ENCODE peak calls at places on chromosome 21, in four cellular contexts. One of them, this sample, is unnamed. For H3K9me3, the result is how much of the 10 kb centered on the place peaks cover.

GRCh38 chr21:17859661-17860060 is 40.5 kb upstream of the C21orf91 start:
- DNase-seq in K562: no peak
- DNase-seq in GM12878: no peak
- DNase-seq in HepG2: no peak
- DNase-seq in this sample: no peak

GRCh38 chr21:15604424-15604823 is 125.4 kb upstream of the USP25 start:
- DNase-seq in K562: no peak
- DNase-seq in GM12878: no peak
- DNase-seq in HepG2: no peak
- DNase-seq in this sample: no peak

GRCh38 chr21:45971487-45972352 is 9.8 kb upstream of the COL6A1 start:
- DNase-seq in K562: no peak
- DNase-seq in GM12878: no peak
- DNase-seq in HepG2: no peak
- DNase-seq in this sample: no peak

GRCh38 chr21:31670065-31670464 is 10.6 kb downstream of the SOD1 start:
- DNase-seq in K562: no peak
- DNase-seq in GM12878: no peak
- DNase-seq in HepG2: no peak
- DNase-seq in this sample: no peak

GRCh38 chr21:32562426-32562825 is 22.9 kb downstream of the TCP10L start:
- DNase-seq in K562: no peak
- DNase-seq in GM12878: no peak
- DNase-seq in HepG2: no peak
- DNase-seq in this sample: no peak

GRCh38 chr21:30468912-30469812 is 11.0 kb downstream of the KRTAP19-1 start:
- DNase-seq in K562: no peak
- DNase-seq in GM12878: no peak
- DNase-seq in HepG2: no peak
- DNase-seq in this sample: no peak

GRCh38 chr21:15224346-15225086 is 159.7 kb upstream of the NRIP1 start:
- DNase-seq in K562: no peak
- DNase-seq in GM12878: no peak
- DNase-seq in HepG2: no peak
- DNase-seq in this sample: no peak

GRCh38 chr21:17688912-17689874 is 76.5 kb upstream of the BTG3 start:
- DNase-seq in K562: peak
- DNase-seq in GM12878: no peak
- DNase-seq in HepG2: peak
- DNase-seq in this sample: peak

GRCh38 chr21:29208666-29209059 is 78.2 kb downstream of the MAP3K7CL start:
- DNase-seq in K562: no peak
- DNase-seq in GM12878: no peak
- DNase-seq in HepG2: no peak
- DNase-seq in this sample: no peak

GRCh38 chr21:36784942-36785341 is 86.0 kb downstream of the SIM2 start:
- DNase-seq in K562: no peak
- DNase-seq in GM12878: no peak
- DNase-seq in HepG2: no peak
- DNase-seq in this sample: no peak

GRCh38 chr21:36552458-36552800 is 72.5 kb upstream of the CLDN14 start:
- DNase-seq in K562: no peak
- DNase-seq in GM12878: no peak
- DNase-seq in HepG2: no peak
- DNase-seq in this sample: no peak

GRCh38 chr21:42622284-42622683 is 31.1 kb upstream of the PDE9A start:
- DNase-seq in K562: no peak
- DNase-seq in GM12878: no peak
- DNase-seq in HepG2: no peak
- DNase-seq in this sample: no peak

GRCh38 chr21:46108827-46109226 is 10.9 kb downstream of the COL6A2 start:
- DNase-seq in K562: no peak
- DNase-seq in GM12878: no peak
- DNase-seq in HepG2: no peak
- DNase-seq in this sample: no peak

GRCh38 chr21:31347435-31348032 is 3.5 kb upstream of the TIAM1 start:
- DNase-seq in K562: peak
- DNase-seq in GM12878: no peak
- DNase-seq in HepG2: peak
- DNase-seq in this sample: no peak

GRCh38 chr21:46377789-46378188 is 53.8 kb downstream of the PCNT start:
- DNase-seq in K562: no peak
- DNase-seq in GM12878: no peak
- DNase-seq in HepG2: no peak
- DNase-seq in this sample: no peak

GRCh38 chr21:28235169-28235892 is 757.3 kb downstream of the LTN1 start:
- DNase-seq in K562: no peak
- DNase-seq in GM12878: no peak
- DNase-seq in HepG2: no peak
- DNase-seq in this sample: no peak

GRCh38 chr21:34938079-34938764 is 110.9 kb downstream of the RUNX1 start:
- DNase-seq in K562: no peak
- DNase-seq in GM12878: no peak
- DNase-seq in HepG2: no peak
- DNase-seq in this sample: no peak

GRCh38 chr21:41913230-41913629 is 34.1 kb upstream of the PRDM15 start:
- DNase-seq in K562: no peak
- DNase-seq in GM12878: no peak
- DNase-seq in HepG2: no peak
- DNase-seq in this sample: no peak

GRCh38 chr21:24220466-24220865 is 1386.8 kb downstream of the MRPL39 start:
- DNase-seq in K562: no peak
- DNase-seq in GM12878: no peak
- DNase-seq in HepG2: no peak
- DNase-seq in this sample: no peak

GRCh38 chr21:39379986-39380891 is 31.4 kb upstream of the HMGN1 start:
- DNase-seq in K562: peak
- DNase-seq in GM12878: peak
- DNase-seq in HepG2: peak
- DNase-seq in this sample: peak

GRCh38 chr21:42101246-42101645 is 30.1 kb downstream of the UMODL1 start:
- DNase-seq in K562: no peak
- DNase-seq in GM12878: no peak
- DNase-seq in HepG2: no peak
- DNase-seq in this sample: no peak

GRCh38 chr21:42681296-42682206 is 28.1 kb downstream of the PDE9A start:
- DNase-seq in K562: no peak
- DNase-seq in GM12878: no peak
- DNase-seq in HepG2: no peak
- DNase-seq in this sample: no peak

DNA sequence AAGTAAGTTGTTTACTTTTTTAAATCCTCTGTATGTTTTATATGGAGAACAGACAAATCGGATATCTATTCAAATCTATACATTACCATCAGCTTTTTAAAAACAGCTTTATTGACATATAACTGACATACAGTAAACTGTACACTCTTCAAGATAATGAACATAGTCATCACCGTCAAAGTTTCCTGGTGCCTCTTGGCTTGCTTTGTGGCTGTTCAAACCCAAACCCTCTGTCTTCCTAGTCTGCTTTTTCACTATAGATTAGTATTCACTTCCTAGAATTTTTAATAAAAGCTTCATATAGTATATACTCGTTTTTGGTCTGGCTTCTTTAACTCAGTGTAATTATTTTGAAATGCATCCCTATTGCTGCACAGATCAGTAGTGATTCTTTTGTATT is 56.4 kb upstream of the TPTE start:
- DNase-seq in K562: no peak
- DNase-seq in GM12878: no peak
- DNase-seq in HepG2: no peak
- DNase-seq in this sample: no peak
- H3K9me3 ChIP-seq in K562: under half
- H3K9me3 ChIP-seq in GM12878: under half
- H3K9me3 ChIP-seq in HepG2: half or more
- H3K9me3 ChIP-seq in this sample: half or more

DNA sequence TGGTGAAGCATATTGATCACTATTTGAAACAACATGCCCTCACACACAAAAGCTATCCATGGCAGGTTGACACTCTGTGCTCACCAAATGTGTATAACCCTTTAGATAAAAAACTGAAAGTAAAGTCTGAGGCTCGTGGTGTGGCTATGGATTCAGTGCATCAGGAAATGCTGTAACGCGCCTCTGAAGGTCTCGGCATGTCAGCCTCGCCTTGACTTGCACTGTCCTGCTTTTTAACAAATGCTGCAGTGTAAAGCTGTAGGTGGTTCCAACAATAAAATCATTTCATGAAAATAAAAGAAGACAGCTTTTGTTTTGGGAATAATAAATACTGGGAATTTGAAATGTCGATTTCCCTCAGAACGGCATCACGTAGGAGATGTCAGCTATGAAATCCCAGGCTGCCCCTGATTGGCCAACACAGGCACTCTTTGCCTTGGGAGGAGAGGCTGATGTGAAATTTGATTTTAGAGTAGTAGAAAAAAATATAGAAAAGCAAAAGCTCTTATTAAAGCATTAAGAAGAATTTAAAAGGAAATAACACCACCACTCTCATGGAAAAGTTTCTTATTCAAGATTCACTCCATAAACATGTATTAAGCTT is 168.2 kb downstream of the DSCAM start:
- DNase-seq in K562: no peak
- DNase-seq in GM12878: no peak
- DNase-seq in HepG2: no peak
- DNase-seq in this sample: no peak
- TF ChIP-seq KDM1A in K562: no peak
- TF ChIP-seq KDM1A in GM12878: no peak
- TF ChIP-seq KDM1A in HepG2: no peak
- TF ChIP-seq KDM1A in this sample: no peak

GRCh38 chr21:16624468-16625102 is 888.3 kb upstream of the CXADR start:
- DNase-seq in K562: no peak
- DNase-seq in GM12878: no peak
- DNase-seq in HepG2: no peak
- DNase-seq in this sample: no peak
- TF ChIP-seq BRCA1 in K562: no peak
- TF ChIP-seq BRCA1 in GM12878: no peak
- TF ChIP-seq BRCA1 in HepG2: no peak
- TF ChIP-seq BRCA1 in this sample: no peak

GRCh38 chr21:44626262-44626661 is 631 bp upstream of the KRTAP10-9 start:
- DNase-seq in K562: no peak
- DNase-seq in GM12878: no peak
- DNase-seq in HepG2: no peak
- DNase-seq in this sample: no peak

GRCh38 chr21:44628707-44629391 is 2.0 kb downstream of the KRTAP10-9 start:
- DNase-seq in K562: no peak
- DNase-seq in GM12878: no peak
- DNase-seq in HepG2: no peak
- DNase-seq in this sample: no peak

GRCh38 chr21:44626673-44627143 is at the start of gene KRTAP10-9:
- DNase-seq in K562: no peak
- DNase-seq in GM12878: no peak
- DNase-seq in HepG2: no peak
- DNase-seq in this sample: no peak

GRCh38 chr21:44623575-44623974 is 3.3 kb upstream of the KRTAP10-9 start:
- DNase-seq in K562: no peak
- DNase-seq in GM12878: no peak
- DNase-seq in HepG2: no peak
- DNase-seq in this sample: no peak

GRCh38 chr21:44625756-44626155 is 1.1 kb upstream of the KRTAP10-9 start:
- DNase-seq in K562: no peak
- DNase-seq in GM12878: no peak
- DNase-seq in HepG2: no peak
- DNase-seq in this sample: no peak
- H3K9me3 ChIP-seq in K562: under half
- H3K9me3 ChIP-seq in GM12878: under half
- H3K9me3 ChIP-seq in HepG2: under half
- H3K9me3 ChIP-seq in this sample: under half

DNA sequence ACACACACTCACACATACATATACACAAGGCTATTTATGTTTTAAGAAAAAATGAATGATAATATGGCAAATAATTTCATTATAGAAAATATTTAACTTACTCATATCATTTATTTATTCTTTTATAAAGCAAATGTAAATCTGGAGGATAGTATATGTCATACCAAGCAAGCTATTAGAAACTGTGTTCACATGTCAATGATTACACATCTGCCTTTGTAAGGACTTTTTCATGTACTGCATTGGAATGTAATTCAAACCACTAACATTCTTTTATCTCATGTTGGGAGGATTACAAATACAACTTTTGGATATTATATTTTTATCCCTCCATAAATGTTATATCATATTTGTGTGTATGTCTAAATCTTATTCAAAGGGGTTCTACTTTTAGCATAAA is 1887.4 kb downstream of the NCAM2 start:
- DNase-seq in K562: no peak
- DNase-seq in GM12878: no peak
- DNase-seq in HepG2: no peak
- DNase-seq in this sample: no peak
- TF ChIP-seq KDM1A in K562: no peak
- TF ChIP-seq KDM1A in GM12878: no peak
- TF ChIP-seq KDM1A in HepG2: no peak
- TF ChIP-seq KDM1A in this sample: no peak

DNA sequence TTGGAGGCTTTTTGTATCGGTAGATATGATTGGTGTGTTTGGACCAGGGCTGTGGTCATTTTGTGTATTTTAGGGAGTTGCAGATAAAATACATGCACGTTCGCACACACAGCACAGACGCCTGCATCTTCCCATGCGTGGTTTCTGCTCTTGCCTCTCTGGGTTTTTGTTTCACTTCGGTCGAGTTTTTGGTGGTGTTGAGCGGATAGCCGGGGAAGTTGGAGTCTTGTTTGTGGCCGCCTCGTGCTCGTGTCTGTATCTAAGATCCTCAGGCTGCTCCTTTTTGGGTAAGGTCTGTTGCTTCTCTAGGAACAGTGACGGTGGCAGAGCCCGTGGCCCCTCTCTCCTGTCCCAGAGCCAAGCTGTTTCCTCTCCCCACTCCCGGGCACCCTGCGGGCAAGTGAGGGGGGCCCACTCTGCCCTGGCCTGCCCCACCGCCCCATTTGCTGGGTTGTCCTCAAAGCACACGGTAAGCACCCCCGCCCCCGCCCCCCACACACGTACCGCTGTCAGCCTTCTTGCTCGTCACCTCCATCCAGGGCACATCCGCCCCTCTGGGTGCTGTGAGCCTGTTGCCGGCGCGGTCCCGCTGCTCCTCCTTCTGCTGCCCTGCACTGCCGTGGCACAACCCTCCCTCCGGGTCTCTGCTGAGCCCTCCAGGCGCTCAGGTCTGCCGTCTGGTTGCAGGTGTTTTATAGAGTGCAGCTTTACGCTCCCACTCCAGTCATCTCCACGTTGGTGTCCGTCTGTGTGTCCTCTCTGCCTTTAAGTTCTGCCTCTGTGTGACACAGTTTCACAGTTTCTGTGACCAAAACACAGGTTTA is 51.9 kb downstream of the AGPAT3 start:
- DNase-seq in K562: peak
- DNase-seq in GM12878: peak
- DNase-seq in HepG2: no peak
- DNase-seq in this sample: peak
- TF ChIP-seq BRCA1 in K562: no peak
- TF ChIP-seq BRCA1 in GM12878: no peak
- TF ChIP-seq BRCA1 in HepG2: no peak
- TF ChIP-seq BRCA1 in this sample: no peak